ENCODE peak calls at places on chromosomes 13 and 19, in nine cellular contexts. One of them, this sample, is unnamed.

GRCh38 chr19:56301152-56301551 is 13.5 kb downstream of the ZSCAN5A start:
- DNase-seq in stimulated activated CD8-positive, alpha-beta memory T cell treated with anti-CD3 and anti-CD28 coated beads, Interleukin-7, amount 100 ng/mL, for 1 hour: no peak
- DNase-seq in HT-29: peak; percentile 22
- DNase-seq in CD4-positive, CD25-positive, alpha-beta regulatory T cell: peak; percentile 9
- DNase-seq in NCI-H748 treated with DMSO at 0.1 percent for 48 hours: no peak
- DNase-seq in progenitor cell of endocrine pancreas: no peak
- DNase-seq in fibroblast of pulmonary artery: peak; percentile 28
- DNase-seq in astrocyte: no peak
- DNase-seq in stimulated activated CD4-positive, alpha-beta T cell treated with anti-CD3 and anti-CD28 coated beads, Interleukin-12 subunit alpha, Interleukin-12 subunit beta, amount 100 ng/mL, for 48 hours: no peak
- DNase-seq in this sample: no peak

GRCh38 chr13:50588736-50589135 is 254.8 kb downstream of the DLEU7 start:
- DNase-seq in stimulated activated CD8-positive, alpha-beta memory T cell treated with anti-CD3 and anti-CD28 coated beads, Interleukin-7, amount 100 ng/mL, for 1 hour: no peak
- DNase-seq in HT-29: no peak
- DNase-seq in CD4-positive, CD25-positive, alpha-beta regulatory T cell: no peak
- DNase-seq in NCI-H748 treated with DMSO at 0.1 percent for 48 hours: no peak
- DNase-seq in progenitor cell of endocrine pancreas: no peak
- DNase-seq in fibroblast of pulmonary artery: no peak
- DNase-seq in astrocyte: peak; percentile 40
- DNase-seq in stimulated activated CD4-positive, alpha-beta T cell treated with anti-CD3 and anti-CD28 coated beads, Interleukin-12 subunit alpha, Interleukin-12 subunit beta, amount 100 ng/mL, for 48 hours: no peak
- DNase-seq in this sample: no peak

GRCh38 chr13:79703772-79704171 is 222.8 kb downstream of the NDFIP2 start:
- DNase-seq in stimulated activated CD8-positive, alpha-beta memory T cell treated with anti-CD3 and anti-CD28 coated beads, Interleukin-7, amount 100 ng/mL, for 1 hour: no peak
- DNase-seq in HT-29: no peak
- DNase-seq in CD4-positive, CD25-positive, alpha-beta regulatory T cell: no peak
- DNase-seq in NCI-H748 treated with DMSO at 0.1 percent for 48 hours: no peak
- DNase-seq in progenitor cell of endocrine pancreas: no peak
- DNase-seq in fibroblast of pulmonary artery: no peak
- DNase-seq in astrocyte: no peak
- DNase-seq in stimulated activated CD4-positive, alpha-beta T cell treated with anti-CD3 and anti-CD28 coated beads, Interleukin-12 subunit alpha, Interleukin-12 subunit beta, amount 100 ng/mL, for 48 hours: no peak
- DNase-seq in this sample: no peak

GRCh38 chr13:110912651-110913051 is 2.2 kb downstream of the ANKRD10 start:
- DNase-seq in stimulated activated CD8-positive, alpha-beta memory T cell treated with anti-CD3 and anti-CD28 coated beads, Interleukin-7, amount 100 ng/mL, for 1 hour: no peak
- DNase-seq in HT-29: peak; percentile 73
- DNase-seq in CD4-positive, CD25-positive, alpha-beta regulatory T cell: no peak
- DNase-seq in NCI-H748 treated with DMSO at 0.1 percent for 48 hours: no peak
- DNase-seq in progenitor cell of endocrine pancreas: no peak
- DNase-seq in fibroblast of pulmonary artery: peak; percentile 87
- DNase-seq in astrocyte: peak; percentile 82
- DNase-seq in stimulated activated CD4-positive, alpha-beta T cell treated with anti-CD3 and anti-CD28 coated beads, Interleukin-12 subunit alpha, Interleukin-12 subunit beta, amount 100 ng/mL, for 48 hours: no peak
- DNase-seq in this sample: no peak

GRCh38 chr13:112680741-112681360 is 9.0 kb upstream of the ATP11A start:
- DNase-seq in stimulated activated CD8-positive, alpha-beta memory T cell treated with anti-CD3 and anti-CD28 coated beads, Interleukin-7, amount 100 ng/mL, for 1 hour: no peak
- DNase-seq in HT-29: no peak
- DNase-seq in CD4-positive, CD25-positive, alpha-beta regulatory T cell: no peak
- DNase-seq in NCI-H748 treated with DMSO at 0.1 percent for 48 hours: no peak
- DNase-seq in progenitor cell of endocrine pancreas: no peak
- DNase-seq in fibroblast of pulmonary artery: no peak
- DNase-seq in astrocyte: no peak
- DNase-seq in stimulated activated CD4-positive, alpha-beta T cell treated with anti-CD3 and anti-CD28 coated beads, Interleukin-12 subunit alpha, Interleukin-12 subunit beta, amount 100 ng/mL, for 48 hours: no peak
- DNase-seq in this sample: no peak

GRCh38 chr19:38912600-38913514 is 871 bp upstream of the CCER2 start:
- DNase-seq in stimulated activated CD8-positive, alpha-beta memory T cell treated with anti-CD3 and anti-CD28 coated beads, Interleukin-7, amount 100 ng/mL, for 1 hour: no peak
- DNase-seq in HT-29: no peak
- DNase-seq in CD4-positive, CD25-positive, alpha-beta regulatory T cell: no peak
- DNase-seq in NCI-H748 treated with DMSO at 0.1 percent for 48 hours: no peak
- DNase-seq in progenitor cell of endocrine pancreas: no peak
- DNase-seq in fibroblast of pulmonary artery: no peak
- DNase-seq in astrocyte: no peak
- DNase-seq in stimulated activated CD4-positive, alpha-beta T cell treated with anti-CD3 and anti-CD28 coated beads, Interleukin-12 subunit alpha, Interleukin-12 subunit beta, amount 100 ng/mL, for 48 hours: no peak
- DNase-seq in this sample: peak; percentile 63

GRCh38 chr13:35965226-35965927 is 165.8 kb downstream of the DCLK1 start:
- DNase-seq in stimulated activated CD8-positive, alpha-beta memory T cell treated with anti-CD3 and anti-CD28 coated beads, Interleukin-7, amount 100 ng/mL, for 1 hour: no peak
- DNase-seq in HT-29: no peak
- DNase-seq in CD4-positive, CD25-positive, alpha-beta regulatory T cell: no peak
- DNase-seq in NCI-H748 treated with DMSO at 0.1 percent for 48 hours: no peak
- DNase-seq in progenitor cell of endocrine pancreas: no peak
- DNase-seq in fibroblast of pulmonary artery: no peak
- DNase-seq in astrocyte: no peak
- DNase-seq in stimulated activated CD4-positive, alpha-beta T cell treated with anti-CD3 and anti-CD28 coated beads, Interleukin-12 subunit alpha, Interleukin-12 subunit beta, amount 100 ng/mL, for 48 hours: no peak
- DNase-seq in this sample: no peak

GRCh38 chr13:20664304-20664703 is 39.2 kb upstream of the IL17D start:
- DNase-seq in stimulated activated CD8-positive, alpha-beta memory T cell treated with anti-CD3 and anti-CD28 coated beads, Interleukin-7, amount 100 ng/mL, for 1 hour: no peak
- DNase-seq in HT-29: no peak
- DNase-seq in CD4-positive, CD25-positive, alpha-beta regulatory T cell: no peak
- DNase-seq in NCI-H748 treated with DMSO at 0.1 percent for 48 hours: no peak
- DNase-seq in progenitor cell of endocrine pancreas: no peak
- DNase-seq in fibroblast of pulmonary artery: no peak
- DNase-seq in astrocyte: no peak
- DNase-seq in stimulated activated CD4-positive, alpha-beta T cell treated with anti-CD3 and anti-CD28 coated beads, Interleukin-12 subunit alpha, Interleukin-12 subunit beta, amount 100 ng/mL, for 48 hours: no peak
- DNase-seq in this sample: no peak

GRCh38 chr19:51462681-51463080 is 4.4 kb upstream of the SIGLEC8 start:
- DNase-seq in stimulated activated CD8-positive, alpha-beta memory T cell treated with anti-CD3 and anti-CD28 coated beads, Interleukin-7, amount 100 ng/mL, for 1 hour: no peak
- DNase-seq in HT-29: no peak
- DNase-seq in CD4-positive, CD25-positive, alpha-beta regulatory T cell: no peak
- DNase-seq in NCI-H748 treated with DMSO at 0.1 percent for 48 hours: no peak
- DNase-seq in progenitor cell of endocrine pancreas: no peak
- DNase-seq in fibroblast of pulmonary artery: no peak
- DNase-seq in astrocyte: no peak
- DNase-seq in stimulated activated CD4-positive, alpha-beta T cell treated with anti-CD3 and anti-CD28 coated beads, Interleukin-12 subunit alpha, Interleukin-12 subunit beta, amount 100 ng/mL, for 48 hours: no peak
- DNase-seq in this sample: no peak

GRCh38 chr13:23679214-23679613 is 109.0 kb downstream of the TNFRSF19 start:
- DNase-seq in stimulated activated CD8-positive, alpha-beta memory T cell treated with anti-CD3 and anti-CD28 coated beads, Interleukin-7, amount 100 ng/mL, for 1 hour: no peak
- DNase-seq in HT-29: no peak
- DNase-seq in CD4-positive, CD25-positive, alpha-beta regulatory T cell: peak; percentile 58
- DNase-seq in NCI-H748 treated with DMSO at 0.1 percent for 48 hours: no peak
- DNase-seq in progenitor cell of endocrine pancreas: no peak
- DNase-seq in fibroblast of pulmonary artery: peak; percentile 77
- DNase-seq in astrocyte: peak; percentile 84
- DNase-seq in stimulated activated CD4-positive, alpha-beta T cell treated with anti-CD3 and anti-CD28 coated beads, Interleukin-12 subunit alpha, Interleukin-12 subunit beta, amount 100 ng/mL, for 48 hours: no peak
- DNase-seq in this sample: no peak

GRCh38 chr19:7421941-7422744 is 66.7 kb downstream of the PEX11G start:
- DNase-seq in stimulated activated CD8-positive, alpha-beta memory T cell treated with anti-CD3 and anti-CD28 coated beads, Interleukin-7, amount 100 ng/mL, for 1 hour: no peak
- DNase-seq in HT-29: peak; percentile 38
- DNase-seq in CD4-positive, CD25-positive, alpha-beta regulatory T cell: no peak
- DNase-seq in NCI-H748 treated with DMSO at 0.1 percent for 48 hours: no peak
- DNase-seq in progenitor cell of endocrine pancreas: no peak
- DNase-seq in fibroblast of pulmonary artery: no peak
- DNase-seq in astrocyte: no peak
- DNase-seq in stimulated activated CD4-positive, alpha-beta T cell treated with anti-CD3 and anti-CD28 coated beads, Interleukin-12 subunit alpha, Interleukin-12 subunit beta, amount 100 ng/mL, for 48 hours: no peak
- DNase-seq in this sample: no peak

GRCh38 chr19:10670876-10671804 is 17.0 kb downstream of the ILF3 start:
- DNase-seq in stimulated activated CD8-positive, alpha-beta memory T cell treated with anti-CD3 and anti-CD28 coated beads, Interleukin-7, amount 100 ng/mL, for 1 hour: no peak
- DNase-seq in HT-29: no peak
- DNase-seq in CD4-positive, CD25-positive, alpha-beta regulatory T cell: no peak
- DNase-seq in NCI-H748 treated with DMSO at 0.1 percent for 48 hours: no peak
- DNase-seq in progenitor cell of endocrine pancreas: no peak
- DNase-seq in fibroblast of pulmonary artery: no peak
- DNase-seq in astrocyte: no peak
- DNase-seq in stimulated activated CD4-positive, alpha-beta T cell treated with anti-CD3 and anti-CD28 coated beads, Interleukin-12 subunit alpha, Interleukin-12 subunit beta, amount 100 ng/mL, for 48 hours: no peak
- DNase-seq in this sample: no peak

GRCh38 chr13:102584423-102584822 is 12.4 kb upstream of the TPP2 start:
- DNase-seq in stimulated activated CD8-positive, alpha-beta memory T cell treated with anti-CD3 and anti-CD28 coated beads, Interleukin-7, amount 100 ng/mL, for 1 hour: no peak
- DNase-seq in HT-29: no peak
- DNase-seq in CD4-positive, CD25-positive, alpha-beta regulatory T cell: no peak
- DNase-seq in NCI-H748 treated with DMSO at 0.1 percent for 48 hours: no peak
- DNase-seq in progenitor cell of endocrine pancreas: no peak
- DNase-seq in fibroblast of pulmonary artery: no peak
- DNase-seq in astrocyte: no peak
- DNase-seq in stimulated activated CD4-positive, alpha-beta T cell treated with anti-CD3 and anti-CD28 coated beads, Interleukin-12 subunit alpha, Interleukin-12 subunit beta, amount 100 ng/mL, for 48 hours: no peak
- DNase-seq in this sample: peak; percentile 95

GRCh38 chr19:17109962-17110598 is 34.5 kb downstream of the MYO9B start:
- DNase-seq in stimulated activated CD8-positive, alpha-beta memory T cell treated with anti-CD3 and anti-CD28 coated beads, Interleukin-7, amount 100 ng/mL, for 1 hour: no peak
- DNase-seq in HT-29: no peak
- DNase-seq in CD4-positive, CD25-positive, alpha-beta regulatory T cell: no peak
- DNase-seq in NCI-H748 treated with DMSO at 0.1 percent for 48 hours: no peak
- DNase-seq in progenitor cell of endocrine pancreas: no peak
- DNase-seq in fibroblast of pulmonary artery: no peak
- DNase-seq in astrocyte: no peak
- DNase-seq in stimulated activated CD4-positive, alpha-beta T cell treated with anti-CD3 and anti-CD28 coated beads, Interleukin-12 subunit alpha, Interleukin-12 subunit beta, amount 100 ng/mL, for 48 hours: no peak
- DNase-seq in this sample: peak; percentile 91

GRCh38 chr13:102097708-102098107 is 304.1 kb downstream of the FGF14 start:
- DNase-seq in stimulated activated CD8-positive, alpha-beta memory T cell treated with anti-CD3 and anti-CD28 coated beads, Interleukin-7, amount 100 ng/mL, for 1 hour: no peak
- DNase-seq in HT-29: no peak
- DNase-seq in CD4-positive, CD25-positive, alpha-beta regulatory T cell: no peak
- DNase-seq in NCI-H748 treated with DMSO at 0.1 percent for 48 hours: peak; percentile 48
- DNase-seq in progenitor cell of endocrine pancreas: no peak
- DNase-seq in fibroblast of pulmonary artery: no peak
- DNase-seq in astrocyte: no peak
- DNase-seq in stimulated activated CD4-positive, alpha-beta T cell treated with anti-CD3 and anti-CD28 coated beads, Interleukin-12 subunit alpha, Interleukin-12 subunit beta, amount 100 ng/mL, for 48 hours: no peak
- DNase-seq in this sample: no peak

GRCh38 chr13:48316826-48317510 is 13.4 kb downstream of the RB1 start:
- DNase-seq in stimulated activated CD8-positive, alpha-beta memory T cell treated with anti-CD3 and anti-CD28 coated beads, Interleukin-7, amount 100 ng/mL, for 1 hour: no peak
- DNase-seq in HT-29: no peak
- DNase-seq in CD4-positive, CD25-positive, alpha-beta regulatory T cell: no peak
- DNase-seq in NCI-H748 treated with DMSO at 0.1 percent for 48 hours: no peak
- DNase-seq in progenitor cell of endocrine pancreas: no peak
- DNase-seq in fibroblast of pulmonary artery: no peak
- DNase-seq in astrocyte: no peak
- DNase-seq in stimulated activated CD4-positive, alpha-beta T cell treated with anti-CD3 and anti-CD28 coated beads, Interleukin-12 subunit alpha, Interleukin-12 subunit beta, amount 100 ng/mL, for 48 hours: no peak
- DNase-seq in this sample: no peak

GRCh38 chr19:3907626-3908265 is 25.1 kb upstream of the NMRK2 start:
- DNase-seq in stimulated activated CD8-positive, alpha-beta memory T cell treated with anti-CD3 and anti-CD28 coated beads, Interleukin-7, amount 100 ng/mL, for 1 hour: no peak
- DNase-seq in HT-29: no peak
- DNase-seq in CD4-positive, CD25-positive, alpha-beta regulatory T cell: no peak
- DNase-seq in NCI-H748 treated with DMSO at 0.1 percent for 48 hours: no peak
- DNase-seq in progenitor cell of endocrine pancreas: no peak
- DNase-seq in fibroblast of pulmonary artery: no peak
- DNase-seq in astrocyte: no peak
- DNase-seq in stimulated activated CD4-positive, alpha-beta T cell treated with anti-CD3 and anti-CD28 coated beads, Interleukin-12 subunit alpha, Interleukin-12 subunit beta, amount 100 ng/mL, for 48 hours: no peak
- DNase-seq in this sample: no peak

GRCh38 chr19:34432797-34433196 is 4.6 kb downstream of the UBA2 start:
- DNase-seq in stimulated activated CD8-positive, alpha-beta memory T cell treated with anti-CD3 and anti-CD28 coated beads, Interleukin-7, amount 100 ng/mL, for 1 hour: no peak
- DNase-seq in HT-29: no peak
- DNase-seq in CD4-positive, CD25-positive, alpha-beta regulatory T cell: no peak
- DNase-seq in NCI-H748 treated with DMSO at 0.1 percent for 48 hours: no peak
- DNase-seq in progenitor cell of endocrine pancreas: no peak
- DNase-seq in fibroblast of pulmonary artery: no peak
- DNase-seq in astrocyte: no peak
- DNase-seq in stimulated activated CD4-positive, alpha-beta T cell treated with anti-CD3 and anti-CD28 coated beads, Interleukin-12 subunit alpha, Interleukin-12 subunit beta, amount 100 ng/mL, for 48 hours: no peak
- DNase-seq in this sample: no peak

GRCh38 chr19:37594982-37595382 is 306 bp downstream of the ZNF540 start:
- DNase-seq in stimulated activated CD8-positive, alpha-beta memory T cell treated with anti-CD3 and anti-CD28 coated beads, Interleukin-7, amount 100 ng/mL, for 1 hour: peak; percentile 13
- DNase-seq in HT-29: no peak
- DNase-seq in CD4-positive, CD25-positive, alpha-beta regulatory T cell: no peak
- DNase-seq in NCI-H748 treated with DMSO at 0.1 percent for 48 hours: peak; percentile 68
- DNase-seq in progenitor cell of endocrine pancreas: peak; percentile 25
- DNase-seq in fibroblast of pulmonary artery: no peak
- DNase-seq in astrocyte: peak; percentile 74
- DNase-seq in stimulated activated CD4-positive, alpha-beta T cell treated with anti-CD3 and anti-CD28 coated beads, Interleukin-12 subunit alpha, Interleukin-12 subunit beta, amount 100 ng/mL, for 48 hours: peak; percentile 26
- DNase-seq in this sample: no peak

GRCh38 chr19:5078666-5079409 is 109.9 kb downstream of the KDM4B start:
- DNase-seq in stimulated activated CD8-positive, alpha-beta memory T cell treated with anti-CD3 and anti-CD28 coated beads, Interleukin-7, amount 100 ng/mL, for 1 hour: no peak
- DNase-seq in HT-29: no peak
- DNase-seq in CD4-positive, CD25-positive, alpha-beta regulatory T cell: no peak
- DNase-seq in NCI-H748 treated with DMSO at 0.1 percent for 48 hours: no peak
- DNase-seq in progenitor cell of endocrine pancreas: no peak
- DNase-seq in fibroblast of pulmonary artery: no peak
- DNase-seq in astrocyte: no peak
- DNase-seq in stimulated activated CD4-positive, alpha-beta T cell treated with anti-CD3 and anti-CD28 coated beads, Interleukin-12 subunit alpha, Interleukin-12 subunit beta, amount 100 ng/mL, for 48 hours: no peak
- DNase-seq in this sample: no peak

GRCh38 chr19:36573948-36574726 is 1.0 kb upstream of the ZNF529 start:
- DNase-seq in stimulated activated CD8-positive, alpha-beta memory T cell treated with anti-CD3 and anti-CD28 coated beads, Interleukin-7, amount 100 ng/mL, for 1 hour: no peak
- DNase-seq in HT-29: no peak
- DNase-seq in CD4-positive, CD25-positive, alpha-beta regulatory T cell: no peak
- DNase-seq in NCI-H748 treated with DMSO at 0.1 percent for 48 hours: no peak
- DNase-seq in progenitor cell of endocrine pancreas: no peak
- DNase-seq in fibroblast of pulmonary artery: peak; percentile 36
- DNase-seq in astrocyte: peak; percentile 43
- DNase-seq in stimulated activated CD4-positive, alpha-beta T cell treated with anti-CD3 and anti-CD28 coated beads, Interleukin-12 subunit alpha, Interleukin-12 subunit beta, amount 100 ng/mL, for 48 hours: no peak
- DNase-seq in this sample: peak; percentile 37

GRCh38 chr19:15702590-15702930 is 25.3 kb upstream of the OR10H2 start:
- DNase-seq in stimulated activated CD8-positive, alpha-beta memory T cell treated with anti-CD3 and anti-CD28 coated beads, Interleukin-7, amount 100 ng/mL, for 1 hour: no peak
- DNase-seq in HT-29: peak; percentile 79
- DNase-seq in CD4-positive, CD25-positive, alpha-beta regulatory T cell: peak; percentile 31
- DNase-seq in NCI-H748 treated with DMSO at 0.1 percent for 48 hours: peak; percentile 27
- DNase-seq in progenitor cell of endocrine pancreas: no peak
- DNase-seq in fibroblast of pulmonary artery: peak; percentile 26
- DNase-seq in astrocyte: no peak
- DNase-seq in stimulated activated CD4-positive, alpha-beta T cell treated with anti-CD3 and anti-CD28 coated beads, Interleukin-12 subunit alpha, Interleukin-12 subunit beta, amount 100 ng/mL, for 48 hours: no peak
- DNase-seq in this sample: peak; percentile 91

GRCh38 chr13:48004201-48004600 is 3.1 kb upstream of the SUCLA2 start:
- DNase-seq in stimulated activated CD8-positive, alpha-beta memory T cell treated with anti-CD3 and anti-CD28 coated beads, Interleukin-7, amount 100 ng/mL, for 1 hour: no peak
- DNase-seq in HT-29: no peak
- DNase-seq in CD4-positive, CD25-positive, alpha-beta regulatory T cell: no peak
- DNase-seq in NCI-H748 treated with DMSO at 0.1 percent for 48 hours: no peak
- DNase-seq in progenitor cell of endocrine pancreas: no peak
- DNase-seq in fibroblast of pulmonary artery: no peak
- DNase-seq in astrocyte: no peak
- DNase-seq in stimulated activated CD4-positive, alpha-beta T cell treated with anti-CD3 and anti-CD28 coated beads, Interleukin-12 subunit alpha, Interleukin-12 subunit beta, amount 100 ng/mL, for 48 hours: no peak
- DNase-seq in this sample: no peak

GRCh38 chr13:93080587-93080986 is 146.0 kb upstream of the GPC6 start:
- DNase-seq in stimulated activated CD8-positive, alpha-beta memory T cell treated with anti-CD3 and anti-CD28 coated beads, Interleukin-7, amount 100 ng/mL, for 1 hour: no peak
- DNase-seq in HT-29: peak; percentile 32
- DNase-seq in CD4-positive, CD25-positive, alpha-beta regulatory T cell: no peak
- DNase-seq in NCI-H748 treated with DMSO at 0.1 percent for 48 hours: no peak
- DNase-seq in progenitor cell of endocrine pancreas: no peak
- DNase-seq in fibroblast of pulmonary artery: peak; percentile 66
- DNase-seq in astrocyte: peak; percentile 90
- DNase-seq in stimulated activated CD4-positive, alpha-beta T cell treated with anti-CD3 and anti-CD28 coated beads, Interleukin-12 subunit alpha, Interleukin-12 subunit beta, amount 100 ng/mL, for 48 hours: no peak
- DNase-seq in this sample: no peak

GRCh38 chr13:95536629-95537241 is 15.8 kb upstream of the CLDN10 start:
- DNase-seq in stimulated activated CD8-positive, alpha-beta memory T cell treated with anti-CD3 and anti-CD28 coated beads, Interleukin-7, amount 100 ng/mL, for 1 hour: no peak
- DNase-seq in HT-29: peak; percentile 78
- DNase-seq in CD4-positive, CD25-positive, alpha-beta regulatory T cell: peak; percentile 23
- DNase-seq in NCI-H748 treated with DMSO at 0.1 percent for 48 hours: peak; percentile 52
- DNase-seq in progenitor cell of endocrine pancreas: no peak
- DNase-seq in fibroblast of pulmonary artery: peak; percentile 63
- DNase-seq in astrocyte: no peak
- DNase-seq in stimulated activated CD4-positive, alpha-beta T cell treated with anti-CD3 and anti-CD28 coated beads, Interleukin-12 subunit alpha, Interleukin-12 subunit beta, amount 100 ng/mL, for 48 hours: no peak
- DNase-seq in this sample: peak; percentile 67

GRCh38 chr13:35256459-35257148 is 219.9 kb downstream of the MAB21L1 start:
- DNase-seq in stimulated activated CD8-positive, alpha-beta memory T cell treated with anti-CD3 and anti-CD28 coated beads, Interleukin-7, amount 100 ng/mL, for 1 hour: no peak
- DNase-seq in HT-29: no peak
- DNase-seq in CD4-positive, CD25-positive, alpha-beta regulatory T cell: no peak
- DNase-seq in NCI-H748 treated with DMSO at 0.1 percent for 48 hours: no peak
- DNase-seq in progenitor cell of endocrine pancreas: no peak
- DNase-seq in fibroblast of pulmonary artery: no peak
- DNase-seq in astrocyte: no peak
- DNase-seq in stimulated activated CD4-positive, alpha-beta T cell treated with anti-CD3 and anti-CD28 coated beads, Interleukin-12 subunit alpha, Interleukin-12 subunit beta, amount 100 ng/mL, for 48 hours: no peak
- DNase-seq in this sample: no peak

GRCh38 chr19:7529610-7530490 is 5.7 kb upstream of the PNPLA6 start:
- DNase-seq in stimulated activated CD8-positive, alpha-beta memory T cell treated with anti-CD3 and anti-CD28 coated beads, Interleukin-7, amount 100 ng/mL, for 1 hour: no peak
- DNase-seq in HT-29: no peak
- DNase-seq in CD4-positive, CD25-positive, alpha-beta regulatory T cell: no peak
- DNase-seq in NCI-H748 treated with DMSO at 0.1 percent for 48 hours: no peak
- DNase-seq in progenitor cell of endocrine pancreas: no peak
- DNase-seq in fibroblast of pulmonary artery: no peak
- DNase-seq in astrocyte: no peak
- DNase-seq in stimulated activated CD4-positive, alpha-beta T cell treated with anti-CD3 and anti-CD28 coated beads, Interleukin-12 subunit alpha, Interleukin-12 subunit beta, amount 100 ng/mL, for 48 hours: no peak
- DNase-seq in this sample: no peak

GRCh38 chr19:1266116-1266817 is 2.9 kb upstream of the CIRBP start:
- DNase-seq in stimulated activated CD8-positive, alpha-beta memory T cell treated with anti-CD3 and anti-CD28 coated beads, Interleukin-7, amount 100 ng/mL, for 1 hour: no peak
- DNase-seq in HT-29: peak; percentile 83
- DNase-seq in CD4-positive, CD25-positive, alpha-beta regulatory T cell: peak; percentile 90
- DNase-seq in NCI-H748 treated with DMSO at 0.1 percent for 48 hours: peak; percentile 37
- DNase-seq in progenitor cell of endocrine pancreas: no peak
- DNase-seq in fibroblast of pulmonary artery: peak; percentile 84
- DNase-seq in astrocyte: peak; percentile 58
- DNase-seq in stimulated activated CD4-positive, alpha-beta T cell treated with anti-CD3 and anti-CD28 coated beads, Interleukin-12 subunit alpha, Interleukin-12 subunit beta, amount 100 ng/mL, for 48 hours: peak; percentile 80
- DNase-seq in this sample: peak; percentile 63

GRCh38 chr13:24253520-24254150 is 55.7 kb upstream of the C1QTNF9 start:
- DNase-seq in stimulated activated CD8-positive, alpha-beta memory T cell treated with anti-CD3 and anti-CD28 coated beads, Interleukin-7, amount 100 ng/mL, for 1 hour: no peak
- DNase-seq in HT-29: no peak
- DNase-seq in CD4-positive, CD25-positive, alpha-beta regulatory T cell: peak; percentile 41
- DNase-seq in NCI-H748 treated with DMSO at 0.1 percent for 48 hours: no peak
- DNase-seq in progenitor cell of endocrine pancreas: no peak
- DNase-seq in fibroblast of pulmonary artery: no peak
- DNase-seq in astrocyte: no peak
- DNase-seq in stimulated activated CD4-positive, alpha-beta T cell treated with anti-CD3 and anti-CD28 coated beads, Interleukin-12 subunit alpha, Interleukin-12 subunit beta, amount 100 ng/mL, for 48 hours: no peak
- DNase-seq in this sample: no peak

GRCh38 chr13:67549331-67549730 is 319.2 kb upstream of the PCDH9 start:
- DNase-seq in stimulated activated CD8-positive, alpha-beta memory T cell treated with anti-CD3 and anti-CD28 coated beads, Interleukin-7, amount 100 ng/mL, for 1 hour: no peak
- DNase-seq in HT-29: no peak
- DNase-seq in CD4-positive, CD25-positive, alpha-beta regulatory T cell: no peak
- DNase-seq in NCI-H748 treated with DMSO at 0.1 percent for 48 hours: no peak
- DNase-seq in progenitor cell of endocrine pancreas: no peak
- DNase-seq in fibroblast of pulmonary artery: peak; percentile 28
- DNase-seq in astrocyte: peak; percentile 99
- DNase-seq in stimulated activated CD4-positive, alpha-beta T cell treated with anti-CD3 and anti-CD28 coated beads, Interleukin-12 subunit alpha, Interleukin-12 subunit beta, amount 100 ng/mL, for 48 hours: no peak
- DNase-seq in this sample: peak; percentile 18

GRCh38 chr19:7867092-7867844 is 6.9 kb downstream of the PRR36 start:
- DNase-seq in stimulated activated CD8-positive, alpha-beta memory T cell treated with anti-CD3 and anti-CD28 coated beads, Interleukin-7, amount 100 ng/mL, for 1 hour: no peak
- DNase-seq in HT-29: no peak
- DNase-seq in CD4-positive, CD25-positive, alpha-beta regulatory T cell: no peak
- DNase-seq in NCI-H748 treated with DMSO at 0.1 percent for 48 hours: no peak
- DNase-seq in progenitor cell of endocrine pancreas: no peak
- DNase-seq in fibroblast of pulmonary artery: no peak
- DNase-seq in astrocyte: no peak
- DNase-seq in stimulated activated CD4-positive, alpha-beta T cell treated with anti-CD3 and anti-CD28 coated beads, Interleukin-12 subunit alpha, Interleukin-12 subunit beta, amount 100 ng/mL, for 48 hours: no peak
- DNase-seq in this sample: no peak

This sample was measured in Kasumi-1.